ENCODE peak calls at places on chromosomes 13 and 19, in six cellular contexts. B is NCI-H2081; I is stimulated activated CD8-positive, alpha-beta memory T cell treated with anti-CD3 and anti-CD28 coated beads, Interleukin-4, amount 100 ng/mL, for 1 hour; N is ovary; K is activated T-cell treated with anti-CD3 and anti-CD28 coated beads, Interleukin-2, amount 50 U/mL, for 4 hours; O is activated naive CD8-positive, alpha-beta T cell treated with anti-CD3 and anti-CD28 coated beads, Interleukin-2, amount 50 U/mL, for 24 hours. C is an unnamed sample.

GRCh38 chr19:10961073-10961762 is 388 bp downstream of the SMARCA4 start:
- DNase-seq in B (no peak), I (no peak), N (peak; percentile 54), K (no peak), O (no peak), C (peak; percentile 76)

GRCh38 chr13:108408670-108409069 is 139.2 kb downstream of the TNFSF13B start:
- DNase-seq in B (no peak), I (no peak), N (no peak), K (no peak), O (no peak), C (no peak)

GRCh38 chr13:75327132-75327505 is 154.8 kb downstream of the TBC1D4 start:
- DNase-seq in B (no peak), I (no peak), N (no peak), K (no peak), O (no peak), C (no peak)

GRCh38 chr13:46949211-46949610 is 52.4 kb upstream of the HTR2A start:
- DNase-seq in B (no peak), I (no peak), N (no peak), K (no peak), O (no peak), C (no peak)

GRCh38 chr19:15928321-15928720 is 6.0 kb downstream of the CYP4F11 start:
- DNase-seq in B (no peak), I (no peak), N (no peak), K (no peak), O (no peak), C (no peak)

GRCh38 chr19:7888145-7888825 is at the start of gene LRRC8E:
- DNase-seq in B (no peak), I (no peak), N (peak; percentile 17), K (peak; percentile 41), O (peak; percentile 64), C (no peak)

GRCh38 chr19:16418597-16418962 is 53.2 kb downstream of the EPS15L1 start:
- DNase-seq in B (no peak), I (no peak), N (no peak), K (no peak), O (no peak), C (no peak)

GRCh38 chr13:76027131-76027530 is 391.0 kb downstream of the LMO7 start:
- DNase-seq in B (no peak), I (no peak), N (no peak), K (no peak), O (no peak), C (no peak)

GRCh38 chr19:16002985-16003384 is 54.2 kb downstream of the OR10H4 start:
- DNase-seq in B (no peak), I (no peak), N (no peak), K (no peak), O (no peak), C (no peak)

GRCh38 chr13:102694944-102695343 is at the start of gene METTL21C:
- DNase-seq in B (no peak), I (no peak), N (no peak), K (no peak), O (no peak), C (no peak)

GRCh38 chr13:20426766-20427448 is 98.8 kb downstream of the CRYL1 start:
- DNase-seq in B (no peak), I (no peak), N (no peak), K (no peak), O (no peak), C (no peak)

GRCh38 chr19:56111601-56112312 is 9.3 kb downstream of the ZNF787 start:
- DNase-seq in B (no peak), I (no peak), N (no peak), K (peak; percentile 20), O (peak; percentile 63), C (peak; percentile 78)

GRCh38 chr19:21109116-21109515 is 27.1 kb downstream of the ZNF714 start:
- DNase-seq in B (no peak), I (no peak), N (no peak), K (no peak), O (no peak), C (no peak)

GRCh38 chr19:5934779-5935472 is 20.9 kb downstream of the CAPS start:
- DNase-seq in B (no peak), I (no peak), N (no peak), K (no peak), O (no peak), C (no peak)

C was measured in sigmoid colon.